ENCODE peak calls at places on chromosomes 5 and 9, in eight cellular contexts. One of them, this sample, is unnamed.

GRCh38 chr9:92807757-92808725 is 43.4 kb upstream of the BICD2 start:
- DNase-seq in Ammon's horn: no peak
- DNase-seq in GM23248: peak; percentile 16
- DNase-seq in NCI-H510A treated with DMSO at 0.1 percent for 48 hours: peak; percentile 26
- DNase-seq in activated T-cell treated with anti-CD3 and anti-CD28 coated beads, Interleukin-2, amount 50 U/mL, for 4 hours: peak; percentile 21
- DNase-seq in stimulated activated naive CD4-positive, alpha-beta T cell treated with Interleukin-2 at 50 U/mL for 16 hours: peak; percentile 8
- DNase-seq in HFFc6: no peak
- DNase-seq in stimulated activated CD4-positive, alpha-beta T cell treated with anti-CD3 and anti-CD28 coated beads, Interleukin-1b, Interleukin-23, amount 100 ng/mL, for 24 hours: peak; percentile 7
- DNase-seq in this sample: no peak

GRCh38 chr9:22529426-22530199 is 83.0 kb downstream of the DMRTA1 start:
- DNase-seq in Ammon's horn: no peak
- DNase-seq in GM23248: peak; percentile 48
- DNase-seq in NCI-H510A treated with DMSO at 0.1 percent for 48 hours: no peak
- DNase-seq in activated T-cell treated with anti-CD3 and anti-CD28 coated beads, Interleukin-2, amount 50 U/mL, for 4 hours: no peak
- DNase-seq in stimulated activated naive CD4-positive, alpha-beta T cell treated with Interleukin-2 at 50 U/mL for 16 hours: no peak
- DNase-seq in HFFc6: peak; percentile 1
- DNase-seq in stimulated activated CD4-positive, alpha-beta T cell treated with anti-CD3 and anti-CD28 coated beads, Interleukin-1b, Interleukin-23, amount 100 ng/mL, for 24 hours: no peak
- DNase-seq in this sample: no peak

GRCh38 chr5:128021411-128021810 is 62.2 kb upstream of the SLC12A2 start:
- DNase-seq in Ammon's horn: no peak
- DNase-seq in GM23248: no peak
- DNase-seq in NCI-H510A treated with DMSO at 0.1 percent for 48 hours: no peak
- DNase-seq in activated T-cell treated with anti-CD3 and anti-CD28 coated beads, Interleukin-2, amount 50 U/mL, for 4 hours: no peak
- DNase-seq in stimulated activated naive CD4-positive, alpha-beta T cell treated with Interleukin-2 at 50 U/mL for 16 hours: no peak
- DNase-seq in HFFc6: no peak
- DNase-seq in stimulated activated CD4-positive, alpha-beta T cell treated with anti-CD3 and anti-CD28 coated beads, Interleukin-1b, Interleukin-23, amount 100 ng/mL, for 24 hours: no peak
- DNase-seq in this sample: no peak

GRCh38 chr5:10065428-10066000 is 184.2 kb downstream of the ATPSCKMT start:
- DNase-seq in Ammon's horn: no peak
- DNase-seq in GM23248: no peak
- DNase-seq in NCI-H510A treated with DMSO at 0.1 percent for 48 hours: no peak
- DNase-seq in activated T-cell treated with anti-CD3 and anti-CD28 coated beads, Interleukin-2, amount 50 U/mL, for 4 hours: no peak
- DNase-seq in stimulated activated naive CD4-positive, alpha-beta T cell treated with Interleukin-2 at 50 U/mL for 16 hours: no peak
- DNase-seq in HFFc6: no peak
- DNase-seq in stimulated activated CD4-positive, alpha-beta T cell treated with anti-CD3 and anti-CD28 coated beads, Interleukin-1b, Interleukin-23, amount 100 ng/mL, for 24 hours: no peak
- DNase-seq in this sample: no peak

GRCh38 chr9:115295749-115296148 is 177.8 kb upstream of the TNC start:
- DNase-seq in Ammon's horn: no peak
- DNase-seq in GM23248: no peak
- DNase-seq in NCI-H510A treated with DMSO at 0.1 percent for 48 hours: no peak
- DNase-seq in activated T-cell treated with anti-CD3 and anti-CD28 coated beads, Interleukin-2, amount 50 U/mL, for 4 hours: no peak
- DNase-seq in stimulated activated naive CD4-positive, alpha-beta T cell treated with Interleukin-2 at 50 U/mL for 16 hours: no peak
- DNase-seq in HFFc6: no peak
- DNase-seq in stimulated activated CD4-positive, alpha-beta T cell treated with anti-CD3 and anti-CD28 coated beads, Interleukin-1b, Interleukin-23, amount 100 ng/mL, for 24 hours: no peak
- DNase-seq in this sample: no peak

GRCh38 chr5:66454186-66455078 is 141.8 kb upstream of the MAST4 start:
- DNase-seq in Ammon's horn: no peak
- DNase-seq in GM23248: peak; percentile 68
- DNase-seq in NCI-H510A treated with DMSO at 0.1 percent for 48 hours: no peak
- DNase-seq in activated T-cell treated with anti-CD3 and anti-CD28 coated beads, Interleukin-2, amount 50 U/mL, for 4 hours: no peak
- DNase-seq in stimulated activated naive CD4-positive, alpha-beta T cell treated with Interleukin-2 at 50 U/mL for 16 hours: no peak
- DNase-seq in HFFc6: no peak
- DNase-seq in stimulated activated CD4-positive, alpha-beta T cell treated with anti-CD3 and anti-CD28 coated beads, Interleukin-1b, Interleukin-23, amount 100 ng/mL, for 24 hours: no peak
- DNase-seq in this sample: peak; percentile 19

GRCh38 chr5:172002310-172002709 is 4.1 kb downstream of the FBXW11 start:
- DNase-seq in Ammon's horn: no peak
- DNase-seq in GM23248: peak; percentile 60
- DNase-seq in NCI-H510A treated with DMSO at 0.1 percent for 48 hours: no peak
- DNase-seq in activated T-cell treated with anti-CD3 and anti-CD28 coated beads, Interleukin-2, amount 50 U/mL, for 4 hours: no peak
- DNase-seq in stimulated activated naive CD4-positive, alpha-beta T cell treated with Interleukin-2 at 50 U/mL for 16 hours: no peak
- DNase-seq in HFFc6: peak; percentile 22
- DNase-seq in stimulated activated CD4-positive, alpha-beta T cell treated with anti-CD3 and anti-CD28 coated beads, Interleukin-1b, Interleukin-23, amount 100 ng/mL, for 24 hours: no peak
- DNase-seq in this sample: no peak

GRCh38 chr9:114281421-114282103 is 41.3 kb upstream of the ORM1 start:
- DNase-seq in Ammon's horn: no peak
- DNase-seq in GM23248: peak; percentile 41
- DNase-seq in NCI-H510A treated with DMSO at 0.1 percent for 48 hours: no peak
- DNase-seq in activated T-cell treated with anti-CD3 and anti-CD28 coated beads, Interleukin-2, amount 50 U/mL, for 4 hours: no peak
- DNase-seq in stimulated activated naive CD4-positive, alpha-beta T cell treated with Interleukin-2 at 50 U/mL for 16 hours: no peak
- DNase-seq in HFFc6: peak; percentile 72
- DNase-seq in stimulated activated CD4-positive, alpha-beta T cell treated with anti-CD3 and anti-CD28 coated beads, Interleukin-1b, Interleukin-23, amount 100 ng/mL, for 24 hours: no peak
- DNase-seq in this sample: no peak

GRCh38 chr5:40291338-40291737 is 388.4 kb upstream of the PTGER4 start:
- DNase-seq in Ammon's horn: no peak
- DNase-seq in GM23248: peak; percentile 8
- DNase-seq in NCI-H510A treated with DMSO at 0.1 percent for 48 hours: no peak
- DNase-seq in activated T-cell treated with anti-CD3 and anti-CD28 coated beads, Interleukin-2, amount 50 U/mL, for 4 hours: no peak
- DNase-seq in stimulated activated naive CD4-positive, alpha-beta T cell treated with Interleukin-2 at 50 U/mL for 16 hours: no peak
- DNase-seq in HFFc6: peak; percentile 37
- DNase-seq in stimulated activated CD4-positive, alpha-beta T cell treated with anti-CD3 and anti-CD28 coated beads, Interleukin-1b, Interleukin-23, amount 100 ng/mL, for 24 hours: no peak
- DNase-seq in this sample: peak; percentile 7

GRCh38 chr9:93085676-93086075 is 10.3 kb upstream of the CARD19 start:
- DNase-seq in Ammon's horn: no peak
- DNase-seq in GM23248: no peak
- DNase-seq in NCI-H510A treated with DMSO at 0.1 percent for 48 hours: no peak
- DNase-seq in activated T-cell treated with anti-CD3 and anti-CD28 coated beads, Interleukin-2, amount 50 U/mL, for 4 hours: no peak
- DNase-seq in stimulated activated naive CD4-positive, alpha-beta T cell treated with Interleukin-2 at 50 U/mL for 16 hours: no peak
- DNase-seq in HFFc6: no peak
- DNase-seq in stimulated activated CD4-positive, alpha-beta T cell treated with anti-CD3 and anti-CD28 coated beads, Interleukin-1b, Interleukin-23, amount 100 ng/mL, for 24 hours: no peak
- DNase-seq in this sample: no peak

GRCh38 chr9:73162987-73163763 is 11.5 kb downstream of the ANXA1 start:
- DNase-seq in Ammon's horn: no peak
- DNase-seq in GM23248: peak; percentile 39
- DNase-seq in NCI-H510A treated with DMSO at 0.1 percent for 48 hours: no peak
- DNase-seq in activated T-cell treated with anti-CD3 and anti-CD28 coated beads, Interleukin-2, amount 50 U/mL, for 4 hours: no peak
- DNase-seq in stimulated activated naive CD4-positive, alpha-beta T cell treated with Interleukin-2 at 50 U/mL for 16 hours: no peak
- DNase-seq in HFFc6: no peak
- DNase-seq in stimulated activated CD4-positive, alpha-beta T cell treated with anti-CD3 and anti-CD28 coated beads, Interleukin-1b, Interleukin-23, amount 100 ng/mL, for 24 hours: no peak
- DNase-seq in this sample: no peak

GRCh38 chr5:145246961-145247744 is 588.0 kb downstream of the PRELID2 start:
- DNase-seq in Ammon's horn: no peak
- DNase-seq in GM23248: peak; percentile 69
- DNase-seq in NCI-H510A treated with DMSO at 0.1 percent for 48 hours: no peak
- DNase-seq in activated T-cell treated with anti-CD3 and anti-CD28 coated beads, Interleukin-2, amount 50 U/mL, for 4 hours: no peak
- DNase-seq in stimulated activated naive CD4-positive, alpha-beta T cell treated with Interleukin-2 at 50 U/mL for 16 hours: no peak
- DNase-seq in HFFc6: peak; percentile 37
- DNase-seq in stimulated activated CD4-positive, alpha-beta T cell treated with anti-CD3 and anti-CD28 coated beads, Interleukin-1b, Interleukin-23, amount 100 ng/mL, for 24 hours: no peak
- DNase-seq in this sample: no peak

GRCh38 chr9:81759680-81760215 is 70.4 kb upstream of the TLE1 start:
- DNase-seq in Ammon's horn: no peak
- DNase-seq in GM23248: peak; percentile 93
- DNase-seq in NCI-H510A treated with DMSO at 0.1 percent for 48 hours: no peak
- DNase-seq in activated T-cell treated with anti-CD3 and anti-CD28 coated beads, Interleukin-2, amount 50 U/mL, for 4 hours: no peak
- DNase-seq in stimulated activated naive CD4-positive, alpha-beta T cell treated with Interleukin-2 at 50 U/mL for 16 hours: no peak
- DNase-seq in HFFc6: peak; percentile 86
- DNase-seq in stimulated activated CD4-positive, alpha-beta T cell treated with anti-CD3 and anti-CD28 coated beads, Interleukin-1b, Interleukin-23, amount 100 ng/mL, for 24 hours: no peak
- DNase-seq in this sample: peak; percentile 86

GRCh38 chr5:142597546-142598337 is 88.1 kb downstream of the FGF1 start:
- DNase-seq in Ammon's horn: peak; percentile 64
- DNase-seq in GM23248: peak; percentile 95
- DNase-seq in NCI-H510A treated with DMSO at 0.1 percent for 48 hours: no peak
- DNase-seq in activated T-cell treated with anti-CD3 and anti-CD28 coated beads, Interleukin-2, amount 50 U/mL, for 4 hours: no peak
- DNase-seq in stimulated activated naive CD4-positive, alpha-beta T cell treated with Interleukin-2 at 50 U/mL for 16 hours: peak; percentile 46
- DNase-seq in HFFc6: peak; percentile 85
- DNase-seq in stimulated activated CD4-positive, alpha-beta T cell treated with anti-CD3 and anti-CD28 coated beads, Interleukin-1b, Interleukin-23, amount 100 ng/mL, for 24 hours: no peak
- DNase-seq in this sample: peak; percentile 59

GRCh38 chr5:11564716-11565115 is 339.5 kb downstream of the CTNND2 start:
- DNase-seq in Ammon's horn: peak; percentile 97
- DNase-seq in GM23248: no peak
- DNase-seq in NCI-H510A treated with DMSO at 0.1 percent for 48 hours: no peak
- DNase-seq in activated T-cell treated with anti-CD3 and anti-CD28 coated beads, Interleukin-2, amount 50 U/mL, for 4 hours: no peak
- DNase-seq in stimulated activated naive CD4-positive, alpha-beta T cell treated with Interleukin-2 at 50 U/mL for 16 hours: no peak
- DNase-seq in HFFc6: no peak
- DNase-seq in stimulated activated CD4-positive, alpha-beta T cell treated with anti-CD3 and anti-CD28 coated beads, Interleukin-1b, Interleukin-23, amount 100 ng/mL, for 24 hours: no peak
- DNase-seq in this sample: no peak

GRCh38 chr5:5221731-5222130 is 81.6 kb downstream of the ADAMTS16 start:
- DNase-seq in Ammon's horn: no peak
- DNase-seq in GM23248: peak; percentile 74
- DNase-seq in NCI-H510A treated with DMSO at 0.1 percent for 48 hours: no peak
- DNase-seq in activated T-cell treated with anti-CD3 and anti-CD28 coated beads, Interleukin-2, amount 50 U/mL, for 4 hours: no peak
- DNase-seq in stimulated activated naive CD4-positive, alpha-beta T cell treated with Interleukin-2 at 50 U/mL for 16 hours: no peak
- DNase-seq in HFFc6: peak; percentile 38
- DNase-seq in stimulated activated CD4-positive, alpha-beta T cell treated with anti-CD3 and anti-CD28 coated beads, Interleukin-1b, Interleukin-23, amount 100 ng/mL, for 24 hours: no peak
- DNase-seq in this sample: no peak

GRCh38 chr9:34562136-34562745 is 27.3 kb downstream of the CNTFR start:
- DNase-seq in Ammon's horn: no peak
- DNase-seq in GM23248: no peak
- DNase-seq in NCI-H510A treated with DMSO at 0.1 percent for 48 hours: no peak
- DNase-seq in activated T-cell treated with anti-CD3 and anti-CD28 coated beads, Interleukin-2, amount 50 U/mL, for 4 hours: no peak
- DNase-seq in stimulated activated naive CD4-positive, alpha-beta T cell treated with Interleukin-2 at 50 U/mL for 16 hours: no peak
- DNase-seq in HFFc6: no peak
- DNase-seq in stimulated activated CD4-positive, alpha-beta T cell treated with anti-CD3 and anti-CD28 coated beads, Interleukin-1b, Interleukin-23, amount 100 ng/mL, for 24 hours: no peak
- DNase-seq in this sample: no peak

GRCh38 chr5:118405650-118406061 is 582.7 kb downstream of the DTWD2 start:
- DNase-seq in Ammon's horn: no peak
- DNase-seq in GM23248: no peak
- DNase-seq in NCI-H510A treated with DMSO at 0.1 percent for 48 hours: no peak
- DNase-seq in activated T-cell treated with anti-CD3 and anti-CD28 coated beads, Interleukin-2, amount 50 U/mL, for 4 hours: no peak
- DNase-seq in stimulated activated naive CD4-positive, alpha-beta T cell treated with Interleukin-2 at 50 U/mL for 16 hours: no peak
- DNase-seq in HFFc6: no peak
- DNase-seq in stimulated activated CD4-positive, alpha-beta T cell treated with anti-CD3 and anti-CD28 coated beads, Interleukin-1b, Interleukin-23, amount 100 ng/mL, for 24 hours: no peak
- DNase-seq in this sample: no peak

GRCh38 chr5:142292249-142292648 is 32.6 kb downstream of the SPRY4 start:
- DNase-seq in Ammon's horn: no peak
- DNase-seq in GM23248: no peak
- DNase-seq in NCI-H510A treated with DMSO at 0.1 percent for 48 hours: no peak
- DNase-seq in activated T-cell treated with anti-CD3 and anti-CD28 coated beads, Interleukin-2, amount 50 U/mL, for 4 hours: no peak
- DNase-seq in stimulated activated naive CD4-positive, alpha-beta T cell treated with Interleukin-2 at 50 U/mL for 16 hours: no peak
- DNase-seq in HFFc6: no peak
- DNase-seq in stimulated activated CD4-positive, alpha-beta T cell treated with anti-CD3 and anti-CD28 coated beads, Interleukin-1b, Interleukin-23, amount 100 ng/mL, for 24 hours: no peak
- DNase-seq in this sample: no peak

GRCh38 chr9:72633966-72634365 is 112.6 kb downstream of the TMC1 start:
- DNase-seq in Ammon's horn: no peak
- DNase-seq in GM23248: peak; percentile 91
- DNase-seq in NCI-H510A treated with DMSO at 0.1 percent for 48 hours: no peak
- DNase-seq in activated T-cell treated with anti-CD3 and anti-CD28 coated beads, Interleukin-2, amount 50 U/mL, for 4 hours: no peak
- DNase-seq in stimulated activated naive CD4-positive, alpha-beta T cell treated with Interleukin-2 at 50 U/mL for 16 hours: peak; percentile 26
- DNase-seq in HFFc6: peak; percentile 64
- DNase-seq in stimulated activated CD4-positive, alpha-beta T cell treated with anti-CD3 and anti-CD28 coated beads, Interleukin-1b, Interleukin-23, amount 100 ng/mL, for 24 hours: no peak
- DNase-seq in this sample: peak; percentile 29

GRCh38 chr5:141632650-141633049 is 4.0 kb downstream of the HDAC3 start:
- DNase-seq in Ammon's horn: no peak
- DNase-seq in GM23248: no peak
- DNase-seq in NCI-H510A treated with DMSO at 0.1 percent for 48 hours: no peak
- DNase-seq in activated T-cell treated with anti-CD3 and anti-CD28 coated beads, Interleukin-2, amount 50 U/mL, for 4 hours: no peak
- DNase-seq in stimulated activated naive CD4-positive, alpha-beta T cell treated with Interleukin-2 at 50 U/mL for 16 hours: no peak
- DNase-seq in HFFc6: no peak
- DNase-seq in stimulated activated CD4-positive, alpha-beta T cell treated with anti-CD3 and anti-CD28 coated beads, Interleukin-1b, Interleukin-23, amount 100 ng/mL, for 24 hours: no peak
- DNase-seq in this sample: no peak

GRCh38 chr9:90827181-90827866 is 25.7 kb downstream of the SYK start:
- DNase-seq in Ammon's horn: no peak
- DNase-seq in GM23248: no peak
- DNase-seq in NCI-H510A treated with DMSO at 0.1 percent for 48 hours: no peak
- DNase-seq in activated T-cell treated with anti-CD3 and anti-CD28 coated beads, Interleukin-2, amount 50 U/mL, for 4 hours: no peak
- DNase-seq in stimulated activated naive CD4-positive, alpha-beta T cell treated with Interleukin-2 at 50 U/mL for 16 hours: no peak
- DNase-seq in HFFc6: no peak
- DNase-seq in stimulated activated CD4-positive, alpha-beta T cell treated with anti-CD3 and anti-CD28 coated beads, Interleukin-1b, Interleukin-23, amount 100 ng/mL, for 24 hours: no peak
- DNase-seq in this sample: no peak

GRCh38 chr9:27717991-27718390 is 144.7 kb upstream of the C9orf72 start:
- DNase-seq in Ammon's horn: no peak
- DNase-seq in GM23248: no peak
- DNase-seq in NCI-H510A treated with DMSO at 0.1 percent for 48 hours: peak; percentile 1
- DNase-seq in activated T-cell treated with anti-CD3 and anti-CD28 coated beads, Interleukin-2, amount 50 U/mL, for 4 hours: no peak
- DNase-seq in stimulated activated naive CD4-positive, alpha-beta T cell treated with Interleukin-2 at 50 U/mL for 16 hours: no peak
- DNase-seq in HFFc6: no peak
- DNase-seq in stimulated activated CD4-positive, alpha-beta T cell treated with anti-CD3 and anti-CD28 coated beads, Interleukin-1b, Interleukin-23, amount 100 ng/mL, for 24 hours: no peak
- DNase-seq in this sample: no peak

GRCh38 chr5:34749431-34749872 is 89.5 kb upstream of the TTC23L start:
- DNase-seq in Ammon's horn: no peak
- DNase-seq in GM23248: peak; percentile 76
- DNase-seq in NCI-H510A treated with DMSO at 0.1 percent for 48 hours: no peak
- DNase-seq in activated T-cell treated with anti-CD3 and anti-CD28 coated beads, Interleukin-2, amount 50 U/mL, for 4 hours: no peak
- DNase-seq in stimulated activated naive CD4-positive, alpha-beta T cell treated with Interleukin-2 at 50 U/mL for 16 hours: no peak
- DNase-seq in HFFc6: peak; percentile 20
- DNase-seq in stimulated activated CD4-positive, alpha-beta T cell treated with anti-CD3 and anti-CD28 coated beads, Interleukin-1b, Interleukin-23, amount 100 ng/mL, for 24 hours: no peak
- DNase-seq in this sample: no peak

GRCh38 chr9:83130541-83130940 is 67.6 kb upstream of the RASEF start:
- DNase-seq in Ammon's horn: no peak
- DNase-seq in GM23248: peak; percentile 6
- DNase-seq in NCI-H510A treated with DMSO at 0.1 percent for 48 hours: no peak
- DNase-seq in activated T-cell treated with anti-CD3 and anti-CD28 coated beads, Interleukin-2, amount 50 U/mL, for 4 hours: no peak
- DNase-seq in stimulated activated naive CD4-positive, alpha-beta T cell treated with Interleukin-2 at 50 U/mL for 16 hours: no peak
- DNase-seq in HFFc6: no peak
- DNase-seq in stimulated activated CD4-positive, alpha-beta T cell treated with anti-CD3 and anti-CD28 coated beads, Interleukin-1b, Interleukin-23, amount 100 ng/mL, for 24 hours: no peak
- DNase-seq in this sample: no peak

GRCh38 chr5:149586708-149587318 is 5.5 kb downstream of the ARHGEF37 start:
- DNase-seq in Ammon's horn: no peak
- DNase-seq in GM23248: no peak
- DNase-seq in NCI-H510A treated with DMSO at 0.1 percent for 48 hours: no peak
- DNase-seq in activated T-cell treated with anti-CD3 and anti-CD28 coated beads, Interleukin-2, amount 50 U/mL, for 4 hours: no peak
- DNase-seq in stimulated activated naive CD4-positive, alpha-beta T cell treated with Interleukin-2 at 50 U/mL for 16 hours: no peak
- DNase-seq in HFFc6: no peak
- DNase-seq in stimulated activated CD4-positive, alpha-beta T cell treated with anti-CD3 and anti-CD28 coated beads, Interleukin-1b, Interleukin-23, amount 100 ng/mL, for 24 hours: no peak
- DNase-seq in this sample: no peak

GRCh38 chr5:147658293-147658932 is 124.1 kb downstream of the JAKMIP2 start:
- DNase-seq in Ammon's horn: no peak
- DNase-seq in GM23248: no peak
- DNase-seq in NCI-H510A treated with DMSO at 0.1 percent for 48 hours: no peak
- DNase-seq in activated T-cell treated with anti-CD3 and anti-CD28 coated beads, Interleukin-2, amount 50 U/mL, for 4 hours: no peak
- DNase-seq in stimulated activated naive CD4-positive, alpha-beta T cell treated with Interleukin-2 at 50 U/mL for 16 hours: no peak
- DNase-seq in HFFc6: no peak
- DNase-seq in stimulated activated CD4-positive, alpha-beta T cell treated with anti-CD3 and anti-CD28 coated beads, Interleukin-1b, Interleukin-23, amount 100 ng/mL, for 24 hours: no peak
- DNase-seq in this sample: no peak

GRCh38 chr5:89418821-89419085 is 535.8 kb upstream of the MEF2C start:
- DNase-seq in Ammon's horn: no peak
- DNase-seq in GM23248: no peak
- DNase-seq in NCI-H510A treated with DMSO at 0.1 percent for 48 hours: no peak
- DNase-seq in activated T-cell treated with anti-CD3 and anti-CD28 coated beads, Interleukin-2, amount 50 U/mL, for 4 hours: no peak
- DNase-seq in stimulated activated naive CD4-positive, alpha-beta T cell treated with Interleukin-2 at 50 U/mL for 16 hours: no peak
- DNase-seq in HFFc6: no peak
- DNase-seq in stimulated activated CD4-positive, alpha-beta T cell treated with anti-CD3 and anti-CD28 coated beads, Interleukin-1b, Interleukin-23, amount 100 ng/mL, for 24 hours: no peak
- DNase-seq in this sample: no peak

GRCh38 chr5:171913987-171914273 is 92.5 kb downstream of the FBXW11 start:
- DNase-seq in Ammon's horn: no peak
- DNase-seq in GM23248: peak; percentile 46
- DNase-seq in NCI-H510A treated with DMSO at 0.1 percent for 48 hours: no peak
- DNase-seq in activated T-cell treated with anti-CD3 and anti-CD28 coated beads, Interleukin-2, amount 50 U/mL, for 4 hours: no peak
- DNase-seq in stimulated activated naive CD4-positive, alpha-beta T cell treated with Interleukin-2 at 50 U/mL for 16 hours: no peak
- DNase-seq in HFFc6: peak; percentile 9
- DNase-seq in stimulated activated CD4-positive, alpha-beta T cell treated with anti-CD3 and anti-CD28 coated beads, Interleukin-1b, Interleukin-23, amount 100 ng/mL, for 24 hours: no peak
- DNase-seq in this sample: no peak

GRCh38 chr9:135705376-135705775 is 3.4 kb downstream of the KCNT1 start:
- DNase-seq in Ammon's horn: no peak
- DNase-seq in GM23248: no peak
- DNase-seq in NCI-H510A treated with DMSO at 0.1 percent for 48 hours: no peak
- DNase-seq in activated T-cell treated with anti-CD3 and anti-CD28 coated beads, Interleukin-2, amount 50 U/mL, for 4 hours: no peak
- DNase-seq in stimulated activated naive CD4-positive, alpha-beta T cell treated with Interleukin-2 at 50 U/mL for 16 hours: no peak
- DNase-seq in HFFc6: no peak
- DNase-seq in stimulated activated CD4-positive, alpha-beta T cell treated with anti-CD3 and anti-CD28 coated beads, Interleukin-1b, Interleukin-23, amount 100 ng/mL, for 24 hours: no peak
- DNase-seq in this sample: no peak

GRCh38 chr5:124832510-124832909 is 86.1 kb upstream of the ZNF608 start:
- DNase-seq in Ammon's horn: no peak
- DNase-seq in GM23248: no peak
- DNase-seq in NCI-H510A treated with DMSO at 0.1 percent for 48 hours: no peak
- DNase-seq in activated T-cell treated with anti-CD3 and anti-CD28 coated beads, Interleukin-2, amount 50 U/mL, for 4 hours: no peak
- DNase-seq in stimulated activated naive CD4-positive, alpha-beta T cell treated with Interleukin-2 at 50 U/mL for 16 hours: no peak
- DNase-seq in HFFc6: no peak
- DNase-seq in stimulated activated CD4-positive, alpha-beta T cell treated with anti-CD3 and anti-CD28 coated beads, Interleukin-1b, Interleukin-23, amount 100 ng/mL, for 24 hours: no peak
- DNase-seq in this sample: no peak

GRCh38 chr9:37283730-37284235 is 138.7 kb upstream of the GRHPR start:
- DNase-seq in Ammon's horn: no peak
- DNase-seq in GM23248: peak; percentile 52
- DNase-seq in NCI-H510A treated with DMSO at 0.1 percent for 48 hours: no peak
- DNase-seq in activated T-cell treated with anti-CD3 and anti-CD28 coated beads, Interleukin-2, amount 50 U/mL, for 4 hours: no peak
- DNase-seq in stimulated activated naive CD4-positive, alpha-beta T cell treated with Interleukin-2 at 50 U/mL for 16 hours: no peak
- DNase-seq in HFFc6: peak; percentile 35
- DNase-seq in stimulated activated CD4-positive, alpha-beta T cell treated with anti-CD3 and anti-CD28 coated beads, Interleukin-1b, Interleukin-23, amount 100 ng/mL, for 24 hours: no peak
- DNase-seq in this sample: peak; percentile 31

GRCh38 chr5:131928957-131929356 is 16.5 kb downstream of the MEIKIN start:
- DNase-seq in Ammon's horn: no peak
- DNase-seq in GM23248: no peak
- DNase-seq in NCI-H510A treated with DMSO at 0.1 percent for 48 hours: no peak
- DNase-seq in activated T-cell treated with anti-CD3 and anti-CD28 coated beads, Interleukin-2, amount 50 U/mL, for 4 hours: no peak
- DNase-seq in stimulated activated naive CD4-positive, alpha-beta T cell treated with Interleukin-2 at 50 U/mL for 16 hours: no peak
- DNase-seq in HFFc6: no peak
- DNase-seq in stimulated activated CD4-positive, alpha-beta T cell treated with anti-CD3 and anti-CD28 coated beads, Interleukin-1b, Interleukin-23, amount 100 ng/mL, for 24 hours: no peak
- DNase-seq in this sample: no peak

GRCh38 chr5:33726422-33727165 is 165.2 kb downstream of the ADAMTS12 start:
- DNase-seq in Ammon's horn: no peak
- DNase-seq in GM23248: peak; percentile 70
- DNase-seq in NCI-H510A treated with DMSO at 0.1 percent for 48 hours: no peak
- DNase-seq in activated T-cell treated with anti-CD3 and anti-CD28 coated beads, Interleukin-2, amount 50 U/mL, for 4 hours: no peak
- DNase-seq in stimulated activated naive CD4-positive, alpha-beta T cell treated with Interleukin-2 at 50 U/mL for 16 hours: no peak
- DNase-seq in HFFc6: peak; percentile 4
- DNase-seq in stimulated activated CD4-positive, alpha-beta T cell treated with anti-CD3 and anti-CD28 coated beads, Interleukin-1b, Interleukin-23, amount 100 ng/mL, for 24 hours: no peak
- DNase-seq in this sample: peak; percentile 23